ENCODE peak calls at places on chromosomes 16 and 17, in nine cellular contexts. One of them, this sample, is unnamed.

GRCh38 chr17:54968954-54969400 is 412 bp downstream of the STXBP4 start:
- DNase-seq in transverse colon: peak; percentile 28
- DNase-seq in endothelial cell of umbilical vein: no peak
- DNase-seq in HCT116: no peak
- DNase-seq in H54: no peak
- DNase-seq in A549: no peak
- DNase-seq in thyroid gland: peak; percentile 29
- DNase-seq in tibial nerve: no peak
- DNase-seq in heart left ventricle: no peak
- DNase-seq in this sample: peak; percentile 24

GRCh38 chr17:44960654-44961053 is 7.4 kb downstream of the C1QL1 start:
- DNase-seq in heart left ventricle: no peak
- DNase-seq in thyroid gland: peak; percentile 84
- DNase-seq in H54: no peak
- DNase-seq in A549: no peak
- DNase-seq in tibial nerve: no peak
- DNase-seq in transverse colon: no peak
- DNase-seq in HCT116: no peak
- DNase-seq in endothelial cell of umbilical vein: no peak
- DNase-seq in this sample: no peak

GRCh38 chr17:38705523-38705802 is 390 bp downstream of the MLLT6 start:
- DNase-seq in transverse colon: no peak
- DNase-seq in thyroid gland: no peak
- DNase-seq in tibial nerve: no peak
- DNase-seq in H54: no peak
- DNase-seq in A549: no peak
- DNase-seq in endothelial cell of umbilical vein: no peak
- DNase-seq in HCT116: no peak
- DNase-seq in heart left ventricle: peak; percentile 56
- DNase-seq in this sample: no peak

GRCh38 chr17:31900877-31901276 is 631 bp downstream of the UTP6 start:
- DNase-seq in A549: peak; percentile 41
- DNase-seq in thyroid gland: no peak
- DNase-seq in endothelial cell of umbilical vein: no peak
- DNase-seq in transverse colon: no peak
- DNase-seq in tibial nerve: no peak
- DNase-seq in HCT116: no peak
- DNase-seq in H54: no peak
- DNase-seq in heart left ventricle: no peak
- DNase-seq in this sample: no peak

GRCh38 chr17:46030752-46031151 is 31.7 kb downstream of the STH start:
- DNase-seq in transverse colon: no peak
- DNase-seq in A549: no peak
- DNase-seq in tibial nerve: no peak
- DNase-seq in HCT116: no peak
- DNase-seq in heart left ventricle: no peak
- DNase-seq in endothelial cell of umbilical vein: no peak
- DNase-seq in H54: no peak
- DNase-seq in thyroid gland: no peak
- DNase-seq in this sample: no peak

GRCh38 chr17:42683407-42684031 is 1.2 kb downstream of the CNTNAP1 start:
- DNase-seq in thyroid gland: peak; percentile 43
- DNase-seq in H54: no peak
- DNase-seq in endothelial cell of umbilical vein: peak; percentile 32
- DNase-seq in heart left ventricle: peak; percentile 57
- DNase-seq in HCT116: no peak
- DNase-seq in transverse colon: peak; percentile 58
- DNase-seq in tibial nerve: no peak
- DNase-seq in A549: no peak
- DNase-seq in this sample: peak; percentile 50

GRCh38 chr17:49497147-49498036 is 2.3 kb downstream of the NGFR start:
- DNase-seq in tibial nerve: peak; percentile 69
- DNase-seq in endothelial cell of umbilical vein: peak; percentile 6
- DNase-seq in A549: peak; percentile 48
- DNase-seq in heart left ventricle: peak; percentile 77
- DNase-seq in H54: no peak
- DNase-seq in thyroid gland: peak; percentile 41
- DNase-seq in transverse colon: peak; percentile 32
- DNase-seq in HCT116: no peak
- DNase-seq in this sample: peak; percentile 60

GRCh38 chr16:61892531-61892930 is 143.7 kb downstream of the CDH8 start:
- DNase-seq in tibial nerve: no peak
- DNase-seq in transverse colon: no peak
- DNase-seq in heart left ventricle: no peak
- DNase-seq in endothelial cell of umbilical vein: no peak
- DNase-seq in A549: no peak
- DNase-seq in HCT116: no peak
- DNase-seq in H54: no peak
- DNase-seq in thyroid gland: no peak
- DNase-seq in this sample: no peak

GRCh38 chr16:11188801-11189740 is 66.9 kb downstream of the SOCS1 start:
- DNase-seq in heart left ventricle: no peak
- DNase-seq in H54: no peak
- DNase-seq in thyroid gland: peak; percentile 45
- DNase-seq in transverse colon: no peak
- DNase-seq in HCT116: no peak
- DNase-seq in tibial nerve: no peak
- DNase-seq in endothelial cell of umbilical vein: no peak
- DNase-seq in A549: no peak
- DNase-seq in this sample: peak; percentile 75

GRCh38 chr17:66290097-66290722 is 12.2 kb upstream of the PRKCA start:
- DNase-seq in HCT116: no peak
- DNase-seq in endothelial cell of umbilical vein: peak; percentile 15
- DNase-seq in H54: no peak
- DNase-seq in A549: no peak
- DNase-seq in thyroid gland: no peak
- DNase-seq in heart left ventricle: no peak
- DNase-seq in tibial nerve: no peak
- DNase-seq in transverse colon: no peak
- DNase-seq in this sample: no peak

GRCh38 chr17:44378171-44378705 is 11.2 kb downstream of the ITGA2B start:
- DNase-seq in heart left ventricle: no peak
- DNase-seq in thyroid gland: no peak
- DNase-seq in HCT116: no peak
- DNase-seq in A549: no peak
- DNase-seq in endothelial cell of umbilical vein: no peak
- DNase-seq in transverse colon: no peak
- DNase-seq in H54: no peak
- DNase-seq in tibial nerve: no peak
- DNase-seq in this sample: no peak

GRCh38 chr17:38761612-38762011 is 9.1 kb downstream of the PSMB3 start:
- DNase-seq in transverse colon: no peak
- DNase-seq in HCT116: peak; percentile 34
- DNase-seq in heart left ventricle: no peak
- DNase-seq in thyroid gland: no peak
- DNase-seq in tibial nerve: no peak
- DNase-seq in A549: peak; percentile 76
- DNase-seq in endothelial cell of umbilical vein: peak; percentile 52
- DNase-seq in H54: no peak
- DNase-seq in this sample: no peak

GRCh38 chr17:80872999-80873951 is 118.4 kb upstream of the CHMP6 start:
- DNase-seq in transverse colon: peak; percentile 6
- DNase-seq in endothelial cell of umbilical vein: no peak
- DNase-seq in tibial nerve: no peak
- DNase-seq in A549: peak; percentile 38
- DNase-seq in HCT116: no peak
- DNase-seq in H54: no peak
- DNase-seq in thyroid gland: no peak
- DNase-seq in heart left ventricle: peak; percentile 55
- DNase-seq in this sample: no peak

GRCh38 chr17:77428020-77428781 is 287.4 kb downstream of the SEC14L1 start:
- DNase-seq in heart left ventricle: peak; percentile 57
- DNase-seq in thyroid gland: no peak
- DNase-seq in A549: no peak
- DNase-seq in transverse colon: peak; percentile 35
- DNase-seq in HCT116: no peak
- DNase-seq in H54: no peak
- DNase-seq in endothelial cell of umbilical vein: no peak
- DNase-seq in tibial nerve: no peak
- DNase-seq in this sample: no peak
- TF ChIP-seq POLR2A in heart left ventricle: no peak
- TF ChIP-seq POLR2A in thyroid gland: no peak
- TF ChIP-seq POLR2A in A549: no peak
- TF ChIP-seq POLR2A in transverse colon: no peak
- TF ChIP-seq POLR2A in HCT116: no peak
- TF ChIP-seq POLR2A in H54: no peak
- TF ChIP-seq POLR2A in endothelial cell of umbilical vein: no peak
- TF ChIP-seq POLR2A in tibial nerve: no peak
- TF ChIP-seq POLR2A in this sample: no peak

GRCh38 chr16:54143410-54143809 is 143.2 kb downstream of the IRX3 start:
- DNase-seq in endothelial cell of umbilical vein: no peak
- DNase-seq in tibial nerve: no peak
- DNase-seq in A549: no peak
- DNase-seq in transverse colon: no peak
- DNase-seq in H54: no peak
- DNase-seq in HCT116: no peak
- DNase-seq in thyroid gland: no peak
- DNase-seq in heart left ventricle: no peak
- DNase-seq in this sample: no peak
- TF ChIP-seq POLR2A in endothelial cell of umbilical vein: no peak
- TF ChIP-seq POLR2A in tibial nerve: no peak
- TF ChIP-seq POLR2A in A549: no peak
- TF ChIP-seq POLR2A in transverse colon: no peak
- TF ChIP-seq POLR2A in H54: no peak
- TF ChIP-seq POLR2A in HCT116: no peak
- TF ChIP-seq POLR2A in thyroid gland: no peak
- TF ChIP-seq POLR2A in heart left ventricle: no peak
- TF ChIP-seq POLR2A in this sample: no peak

DNA sequence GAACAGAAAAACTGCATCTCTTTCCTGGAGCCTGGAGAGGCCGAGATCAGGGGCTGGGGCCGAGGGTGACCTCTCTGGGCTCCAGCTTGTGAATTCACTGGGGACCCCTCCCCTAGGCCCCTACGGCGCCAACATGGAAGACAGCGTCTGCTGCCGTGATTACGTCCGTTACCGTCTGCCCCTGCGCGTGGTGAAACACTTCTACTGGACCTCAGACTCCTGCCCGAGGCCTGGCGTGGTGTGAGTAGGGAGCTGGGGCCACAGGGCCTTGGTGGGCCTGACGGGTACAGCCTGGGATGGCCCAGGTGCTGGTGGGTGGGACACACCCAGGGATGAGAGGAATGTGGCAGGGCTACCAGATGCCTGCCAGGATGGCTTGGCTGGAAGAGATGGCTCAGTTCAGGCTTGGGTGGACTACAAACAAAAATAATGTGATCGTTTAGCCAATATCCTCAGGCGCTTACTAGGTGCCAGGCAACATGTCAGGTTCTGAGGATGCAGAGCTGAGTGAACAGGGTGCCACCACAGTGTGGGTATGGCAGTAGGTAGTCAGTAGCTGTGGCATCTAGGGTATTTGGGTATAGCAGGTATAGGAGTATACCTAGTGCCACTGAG is 1.8 kb downstream of the CCL22 start:
- DNase-seq in HCT116: no peak
- DNase-seq in A549: no peak
- DNase-seq in endothelial cell of umbilical vein: no peak
- DNase-seq in tibial nerve: no peak
- DNase-seq in transverse colon: no peak
- DNase-seq in H54: no peak
- DNase-seq in thyroid gland: no peak
- DNase-seq in heart left ventricle: no peak
- DNase-seq in this sample: no peak
- TF ChIP-seq POLR2A in HCT116: no peak
- TF ChIP-seq POLR2A in A549: no peak
- TF ChIP-seq POLR2A in endothelial cell of umbilical vein: no peak
- TF ChIP-seq POLR2A in tibial nerve: no peak
- TF ChIP-seq POLR2A in transverse colon: no peak
- TF ChIP-seq POLR2A in H54: no peak
- TF ChIP-seq POLR2A in thyroid gland: no peak
- TF ChIP-seq POLR2A in heart left ventricle: no peak
- TF ChIP-seq POLR2A in this sample: no peak

GRCh38 chr16:85688586-85689284 is at the start of gene GINS2:
- DNase-seq in transverse colon: peak; percentile 93
- DNase-seq in thyroid gland: peak; percentile 92
- DNase-seq in HCT116: peak; percentile 77
- DNase-seq in A549: peak; percentile 97
- DNase-seq in H54: peak; percentile 98
- DNase-seq in tibial nerve: peak; percentile 73
- DNase-seq in heart left ventricle: peak; percentile 95
- DNase-seq in endothelial cell of umbilical vein: peak; percentile 87
- DNase-seq in this sample: peak; percentile 85
- TF ChIP-seq POLR2A in transverse colon: no peak
- TF ChIP-seq POLR2A in thyroid gland: no peak
- TF ChIP-seq POLR2A in HCT116: peak; percentile 58
- TF ChIP-seq POLR2A in A549: no peak
- TF ChIP-seq POLR2A in H54: peak; percentile 77
- TF ChIP-seq POLR2A in tibial nerve: no peak
- TF ChIP-seq POLR2A in heart left ventricle: no peak
- TF ChIP-seq POLR2A in endothelial cell of umbilical vein: peak; percentile 37
- TF ChIP-seq POLR2A in this sample: no peak

GRCh38 chr16:70661918-70662641 is 15.7 kb downstream of the IL34 start:
- DNase-seq in H54: no peak
- DNase-seq in HCT116: no peak
- DNase-seq in A549: no peak
- DNase-seq in tibial nerve: no peak
- DNase-seq in endothelial cell of umbilical vein: no peak
- DNase-seq in heart left ventricle: no peak
- DNase-seq in thyroid gland: no peak
- DNase-seq in transverse colon: no peak
- DNase-seq in this sample: no peak
- TF ChIP-seq POLR2A in H54: no peak
- TF ChIP-seq POLR2A in HCT116: no peak
- TF ChIP-seq POLR2A in A549: no peak
- TF ChIP-seq POLR2A in tibial nerve: no peak
- TF ChIP-seq POLR2A in endothelial cell of umbilical vein: no peak
- TF ChIP-seq POLR2A in heart left ventricle: no peak
- TF ChIP-seq POLR2A in thyroid gland: no peak
- TF ChIP-seq POLR2A in transverse colon: no peak
- TF ChIP-seq POLR2A in this sample: no peak

DNA sequence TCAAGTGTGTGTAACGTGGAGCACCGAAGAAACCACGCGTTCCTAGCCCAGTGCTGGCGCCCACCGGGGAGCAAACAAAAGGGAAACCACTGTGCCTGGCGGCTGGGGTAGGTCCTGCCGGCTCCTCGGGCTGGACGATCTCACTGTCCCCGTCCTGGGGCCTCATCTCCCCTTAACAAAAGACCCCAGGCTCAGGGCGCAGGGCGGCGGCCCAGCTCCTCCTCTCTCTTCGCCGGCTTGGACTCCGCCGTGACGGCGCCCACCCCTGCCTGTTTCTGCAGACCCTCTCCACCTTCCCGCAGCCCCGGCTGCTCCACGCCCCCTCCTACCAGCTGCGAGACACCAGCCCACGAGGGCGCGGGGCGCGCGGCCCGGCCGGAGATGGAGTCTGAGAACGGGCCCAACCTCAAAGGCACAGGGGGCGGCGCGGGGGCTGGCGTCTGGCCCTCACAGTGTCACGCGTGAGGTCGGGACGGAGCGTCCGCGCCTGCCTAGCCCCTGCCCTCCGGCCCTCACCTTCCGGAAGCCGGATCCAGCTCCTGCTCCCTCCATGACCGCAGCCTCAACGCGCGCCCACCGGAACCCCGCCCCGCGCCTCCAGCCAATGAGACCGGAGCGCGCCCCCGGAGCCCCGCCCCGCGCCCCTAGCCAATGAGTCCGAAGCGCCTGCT is at the start of gene CENPX:
- DNase-seq in thyroid gland: no peak
- DNase-seq in transverse colon: no peak
- DNase-seq in tibial nerve: no peak
- DNase-seq in HCT116: no peak
- DNase-seq in endothelial cell of umbilical vein: no peak
- DNase-seq in heart left ventricle: no peak
- DNase-seq in A549: no peak
- DNase-seq in H54: no peak
- DNase-seq in this sample: no peak
- TF ChIP-seq POLR2A in thyroid gland: peak; percentile 32
- TF ChIP-seq POLR2A in transverse colon: peak; percentile 80
- TF ChIP-seq POLR2A in tibial nerve: peak; percentile 44
- TF ChIP-seq POLR2A in HCT116: peak; percentile 57
- TF ChIP-seq POLR2A in endothelial cell of umbilical vein: peak; percentile 66
- TF ChIP-seq POLR2A in heart left ventricle: peak; percentile 58
- TF ChIP-seq POLR2A in A549: peak; percentile 91
- TF ChIP-seq POLR2A in H54: peak; percentile 88
- TF ChIP-seq POLR2A in this sample: peak; percentile 49